ENCODE peak calls at places on chromosomes 3 and 15, in six cellular contexts. One of them, this sample, is unnamed. For H3K9me3, the result is how much of the 10 kb centered on the place peaks cover.

GRCh38 chr3:64244011-64244942 is 19.0 kb upstream of the PRICKLE2 start:
- DNase-seq in neuronal stem cell: no peak
- DNase-seq in CD4-positive, alpha-beta T cell: no peak
- DNase-seq in SJSA1: peak
- DNase-seq in lung: no peak
- DNase-seq in body of pancreas: no peak
- DNase-seq in this sample: no peak

GRCh38 chr3:76400141-76400540 is 614.8 kb upstream of the ZNF717 start:
- DNase-seq in body of pancreas: no peak
- DNase-seq in SJSA1: no peak
- DNase-seq in lung: no peak
- DNase-seq in CD4-positive, alpha-beta T cell: no peak
- DNase-seq in neuronal stem cell: no peak
- DNase-seq in this sample: no peak

GRCh38 chr3:73137736-73138403 is 76.4 kb downstream of the EBLN2 start:
- DNase-seq in lung: no peak
- DNase-seq in neuronal stem cell: no peak
- DNase-seq in body of pancreas: no peak
- DNase-seq in CD4-positive, alpha-beta T cell: no peak
- DNase-seq in SJSA1: no peak
- DNase-seq in this sample: no peak

GRCh38 chr15:74036271-74037170 is 42.0 kb downstream of the PML start:
- DNase-seq in SJSA1: peak
- DNase-seq in body of pancreas: peak
- DNase-seq in lung: no peak
- DNase-seq in neuronal stem cell: peak
- DNase-seq in CD4-positive, alpha-beta T cell: no peak
- DNase-seq in this sample: no peak

GRCh38 chr3:69300296-69300695 is 85.6 kb downstream of the FRMD4B start:
- DNase-seq in lung: no peak
- DNase-seq in CD4-positive, alpha-beta T cell: no peak
- DNase-seq in body of pancreas: no peak
- DNase-seq in SJSA1: no peak
- DNase-seq in neuronal stem cell: no peak
- DNase-seq in this sample: no peak

GRCh38 chr15:57376695-57377477 is 581 bp downstream of the CGNL1 start:
- DNase-seq in CD4-positive, alpha-beta T cell: no peak
- DNase-seq in SJSA1: peak
- DNase-seq in lung: peak
- DNase-seq in body of pancreas: peak
- DNase-seq in neuronal stem cell: peak
- DNase-seq in this sample: no peak

GRCh38 chr3:65971281-65972252 is 67.2 kb downstream of the MAGI1 start:
- DNase-seq in body of pancreas: no peak
- DNase-seq in lung: no peak
- DNase-seq in CD4-positive, alpha-beta T cell: no peak
- DNase-seq in neuronal stem cell: no peak
- DNase-seq in SJSA1: no peak
- DNase-seq in this sample: no peak

GRCh38 chr3:63993653-63994079 is 29.6 kb downstream of the PSMD6 start:
- DNase-seq in SJSA1: peak
- DNase-seq in neuronal stem cell: peak
- DNase-seq in lung: peak
- DNase-seq in body of pancreas: peak
- DNase-seq in CD4-positive, alpha-beta T cell: peak
- DNase-seq in this sample: peak

GRCh38 chr3:54859204-54859603 is 68.7 kb downstream of the LRTM1 start:
- DNase-seq in lung: no peak
- DNase-seq in neuronal stem cell: no peak
- DNase-seq in CD4-positive, alpha-beta T cell: no peak
- DNase-seq in SJSA1: no peak
- DNase-seq in body of pancreas: no peak
- DNase-seq in this sample: no peak

GRCh38 chr15:50257924-50258323 is 7.6 kb downstream of the HDC start:
- DNase-seq in SJSA1: no peak
- DNase-seq in body of pancreas: no peak
- DNase-seq in neuronal stem cell: no peak
- DNase-seq in CD4-positive, alpha-beta T cell: no peak
- DNase-seq in lung: peak
- DNase-seq in this sample: no peak

GRCh38 chr15:62545392-62546227 is 380.5 kb upstream of the C2CD4B start:
- DNase-seq in CD4-positive, alpha-beta T cell: no peak
- DNase-seq in body of pancreas: peak
- DNase-seq in lung: peak
- DNase-seq in SJSA1: no peak
- DNase-seq in neuronal stem cell: no peak
- DNase-seq in this sample: no peak

GRCh38 chr3:146543461-146544012 is 870 bp downstream of the PLSCR1 start:
- DNase-seq in CD4-positive, alpha-beta T cell: no peak
- DNase-seq in lung: no peak
- DNase-seq in body of pancreas: peak
- DNase-seq in neuronal stem cell: no peak
- DNase-seq in SJSA1: peak
- DNase-seq in this sample: no peak

GRCh38 chr3:18739098-18739431 is 313.9 kb upstream of the SATB1 start:
- DNase-seq in CD4-positive, alpha-beta T cell: no peak
- DNase-seq in neuronal stem cell: no peak
- DNase-seq in lung: no peak
- DNase-seq in body of pancreas: no peak
- DNase-seq in SJSA1: no peak
- DNase-seq in this sample: no peak

GRCh38 chr3:42703695-42704025 is 1.1 kb upstream of the HHATL start:
- DNase-seq in body of pancreas: no peak
- DNase-seq in lung: no peak
- DNase-seq in CD4-positive, alpha-beta T cell: no peak
- DNase-seq in neuronal stem cell: no peak
- DNase-seq in SJSA1: no peak
- DNase-seq in this sample: no peak

GRCh38 chr15:57321973-57322601 is 54.2 kb upstream of the CGNL1 start:
- DNase-seq in CD4-positive, alpha-beta T cell: no peak
- DNase-seq in SJSA1: no peak
- DNase-seq in body of pancreas: no peak
- DNase-seq in neuronal stem cell: no peak
- DNase-seq in lung: no peak
- DNase-seq in this sample: peak

GRCh38 chr15:52558196-52558595 is 10.6 kb downstream of the ARPP19 start:
- DNase-seq in body of pancreas: no peak
- DNase-seq in lung: no peak
- DNase-seq in SJSA1: peak
- DNase-seq in neuronal stem cell: no peak
- DNase-seq in CD4-positive, alpha-beta T cell: no peak
- DNase-seq in this sample: no peak

GRCh38 chr15:85760049-85760448 is 34.7 kb downstream of the KLHL25 start:
- DNase-seq in neuronal stem cell: no peak
- DNase-seq in SJSA1: no peak
- DNase-seq in body of pancreas: no peak
- DNase-seq in lung: no peak
- DNase-seq in CD4-positive, alpha-beta T cell: no peak
- DNase-seq in this sample: peak

GRCh38 chr3:32406481-32407408 is 15.1 kb downstream of the CMTM7 start:
- DNase-seq in body of pancreas: no peak
- DNase-seq in neuronal stem cell: no peak
- DNase-seq in SJSA1: no peak
- DNase-seq in lung: no peak
- DNase-seq in CD4-positive, alpha-beta T cell: no peak
- DNase-seq in this sample: no peak

GRCh38 chr3:52218953-52219650 is 6.3 kb downstream of the TLR9 start:
- DNase-seq in SJSA1: no peak
- DNase-seq in lung: no peak
- DNase-seq in body of pancreas: no peak
- DNase-seq in neuronal stem cell: no peak
- DNase-seq in CD4-positive, alpha-beta T cell: no peak
- DNase-seq in this sample: peak

GRCh38 chr3:150335631-150336030 is 72.5 kb upstream of the TSC22D2 start:
- DNase-seq in body of pancreas: no peak
- DNase-seq in CD4-positive, alpha-beta T cell: no peak
- DNase-seq in lung: no peak
- DNase-seq in SJSA1: peak
- DNase-seq in neuronal stem cell: no peak
- DNase-seq in this sample: no peak

GRCh38 chr3:71031914-71032521 is 551.5 kb downstream of the FOXP1 start:
- DNase-seq in lung: no peak
- DNase-seq in neuronal stem cell: no peak
- DNase-seq in SJSA1: no peak
- DNase-seq in body of pancreas: no peak
- DNase-seq in CD4-positive, alpha-beta T cell: no peak
- DNase-seq in this sample: peak

GRCh38 chr3:126472277-126473006 is 3.2 kb downstream of the ZXDC start:
- DNase-seq in neuronal stem cell: no peak
- DNase-seq in lung: peak
- DNase-seq in CD4-positive, alpha-beta T cell: no peak
- DNase-seq in SJSA1: no peak
- DNase-seq in body of pancreas: peak
- DNase-seq in this sample: peak

GRCh38 chr3:33236005-33236404 is 17.4 kb upstream of the SUSD5 start:
- DNase-seq in neuronal stem cell: no peak
- DNase-seq in body of pancreas: no peak
- DNase-seq in CD4-positive, alpha-beta T cell: no peak
- DNase-seq in lung: no peak
- DNase-seq in SJSA1: no peak
- DNase-seq in this sample: no peak

GRCh38 chr15:84749111-84749991 is 959 bp downstream of the ZNF592 start:
- DNase-seq in SJSA1: peak
- DNase-seq in neuronal stem cell: peak
- DNase-seq in CD4-positive, alpha-beta T cell: peak
- DNase-seq in lung: peak
- DNase-seq in body of pancreas: peak
- DNase-seq in this sample: peak

GRCh38 chr15:57559875-57560274 is 31.8 kb upstream of the MYZAP start:
- DNase-seq in body of pancreas: peak
- DNase-seq in neuronal stem cell: peak
- DNase-seq in CD4-positive, alpha-beta T cell: peak
- DNase-seq in SJSA1: no peak
- DNase-seq in lung: peak
- DNase-seq in this sample: peak

GRCh38 chr3:188208751-188209433 is 54.9 kb downstream of the LPP start:
- DNase-seq in CD4-positive, alpha-beta T cell: no peak
- DNase-seq in neuronal stem cell: no peak
- DNase-seq in lung: no peak
- DNase-seq in body of pancreas: no peak
- DNase-seq in SJSA1: peak
- DNase-seq in this sample: no peak

GRCh38 chr3:105415981-105416380 is 49.3 kb downstream of the ALCAM start:
- DNase-seq in SJSA1: no peak
- DNase-seq in neuronal stem cell: no peak
- DNase-seq in body of pancreas: no peak
- DNase-seq in CD4-positive, alpha-beta T cell: no peak
- DNase-seq in lung: no peak
- DNase-seq in this sample: no peak

GRCh38 chr3:34837848-34838741 is 801.2 kb upstream of the ARPP21 start:
- DNase-seq in SJSA1: no peak
- DNase-seq in lung: no peak
- DNase-seq in body of pancreas: no peak
- DNase-seq in neuronal stem cell: no peak
- DNase-seq in CD4-positive, alpha-beta T cell: no peak
- DNase-seq in this sample: no peak

GRCh38 chr15:61256231-61256630 is 27.1 kb upstream of the RORA start:
- DNase-seq in neuronal stem cell: no peak
- DNase-seq in lung: no peak
- DNase-seq in CD4-positive, alpha-beta T cell: no peak
- DNase-seq in body of pancreas: no peak
- DNase-seq in SJSA1: no peak
- DNase-seq in this sample: no peak

GRCh38 chr3:44555753-44556152 is 760 bp downstream of the ZKSCAN7 start:
- DNase-seq in SJSA1: peak
- DNase-seq in lung: no peak
- DNase-seq in neuronal stem cell: no peak
- DNase-seq in CD4-positive, alpha-beta T cell: no peak
- DNase-seq in body of pancreas: no peak
- DNase-seq in this sample: no peak

GRCh38 chr15:22237891-22238275 is 157.6 kb downstream of the OR4M2 start:
- DNase-seq in lung: no peak
- DNase-seq in CD4-positive, alpha-beta T cell: no peak
- DNase-seq in neuronal stem cell: no peak
- DNase-seq in SJSA1: no peak
- DNase-seq in body of pancreas: no peak
- DNase-seq in this sample: peak

GRCh38 chr3:96071107-96071506 is 743.3 kb upstream of the EPHA6 start:
- DNase-seq in neuronal stem cell: no peak
- DNase-seq in SJSA1: no peak
- DNase-seq in lung: no peak
- DNase-seq in CD4-positive, alpha-beta T cell: no peak
- DNase-seq in body of pancreas: no peak
- DNase-seq in this sample: no peak

GRCh38 chr3:138081371-138082084 is 33.9 kb downstream of the DZIP1L start:
- DNase-seq in body of pancreas: no peak
- DNase-seq in lung: no peak
- DNase-seq in neuronal stem cell: no peak
- DNase-seq in SJSA1: peak
- DNase-seq in CD4-positive, alpha-beta T cell: no peak
- DNase-seq in this sample: no peak

GRCh38 chr3:184715943-184716651 is 4.2 kb upstream of the MAGEF1 start:
- DNase-seq in CD4-positive, alpha-beta T cell: no peak
- DNase-seq in SJSA1: no peak
- DNase-seq in body of pancreas: no peak
- DNase-seq in lung: peak
- DNase-seq in neuronal stem cell: no peak
- DNase-seq in this sample: no peak
- H3K9me3 ChIP-seq in CD4-positive, alpha-beta T cell: under half
- H3K9me3 ChIP-seq in SJSA1: under half
- H3K9me3 ChIP-seq in body of pancreas: under half
- H3K9me3 ChIP-seq in lung: under half
- H3K9me3 ChIP-seq in neuronal stem cell: under half
- H3K9me3 ChIP-seq in this sample: under half

GRCh38 chr15:100384108-100384410 is 42.3 kb upstream of the ADAMTS17 start:
- DNase-seq in CD4-positive, alpha-beta T cell: no peak
- DNase-seq in neuronal stem cell: no peak
- DNase-seq in SJSA1: no peak
- DNase-seq in body of pancreas: no peak
- DNase-seq in lung: no peak
- DNase-seq in this sample: no peak
- H3K9me3 ChIP-seq in CD4-positive, alpha-beta T cell: under half
- H3K9me3 ChIP-seq in neuronal stem cell: under half
- H3K9me3 ChIP-seq in SJSA1: under half
- H3K9me3 ChIP-seq in body of pancreas: under half
- H3K9me3 ChIP-seq in lung: under half
- H3K9me3 ChIP-seq in this sample: under half

DNA sequence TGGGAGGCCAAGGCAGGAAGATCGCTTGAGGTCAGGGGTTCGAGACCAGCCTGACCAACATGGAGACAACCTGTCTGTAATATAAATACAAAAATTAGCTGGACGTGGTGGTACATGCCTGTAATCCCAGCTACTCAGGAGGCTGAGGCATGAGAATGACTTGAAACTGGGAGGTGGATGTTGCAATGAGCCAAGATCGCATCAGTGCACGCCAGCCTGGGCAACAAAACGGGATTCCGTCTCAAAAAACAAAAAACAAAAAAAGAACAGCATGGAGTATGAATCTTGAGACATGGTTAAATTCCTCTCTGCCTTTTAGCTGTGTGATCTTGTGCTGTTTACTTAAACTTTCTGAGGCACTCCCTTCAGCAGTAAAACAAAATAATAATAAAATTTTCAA is 244.9 kb downstream of the FGF12 start:
- DNase-seq in lung: no peak
- DNase-seq in body of pancreas: no peak
- DNase-seq in neuronal stem cell: no peak
- DNase-seq in SJSA1: no peak
- DNase-seq in CD4-positive, alpha-beta T cell: no peak
- DNase-seq in this sample: no peak
- H3K9me3 ChIP-seq in lung: under half
- H3K9me3 ChIP-seq in body of pancreas: under half
- H3K9me3 ChIP-seq in neuronal stem cell: under half
- H3K9me3 ChIP-seq in SJSA1: under half
- H3K9me3 ChIP-seq in CD4-positive, alpha-beta T cell: under half
- H3K9me3 ChIP-seq in this sample: under half

GRCh38 chr3:97981886-97982285 is 9.7 kb upstream of the RIOX2 start:
- DNase-seq in SJSA1: no peak
- DNase-seq in body of pancreas: no peak
- DNase-seq in CD4-positive, alpha-beta T cell: no peak
- DNase-seq in neuronal stem cell: no peak
- DNase-seq in lung: no peak
- DNase-seq in this sample: no peak
- H3K9me3 ChIP-seq in SJSA1: under half
- H3K9me3 ChIP-seq in body of pancreas: under half
- H3K9me3 ChIP-seq in CD4-positive, alpha-beta T cell: under half
- H3K9me3 ChIP-seq in neuronal stem cell: under half
- H3K9me3 ChIP-seq in lung: under half
- H3K9me3 ChIP-seq in this sample: under half